ENCODE peak calls at places on chromosomes 11 and 22, in six cellular contexts. Y is Calu3, T is NCI-H1092 treated with DMSO at 0.1 percent for 48 hours, U is EL, V is posterior cingulate gyrus, P is Kasumi-1. Q is an unnamed sample.

GRCh38 chr11:94838027-94838610 is 70.0 kb downstream of the AMOTL1 start:
- DNase-seq in Y (no peak), T (peak; percentile 38), U (no peak), V (no peak), P (no peak), Q (no peak)

GRCh38 chr11:115334932-115335788 is 169.1 kb downstream of the CADM1 start:
- DNase-seq in Y (no peak), T (peak; percentile 59), U (peak; percentile 4), V (no peak), P (peak; percentile 6), Q (no peak)

GRCh38 chr22:31130873-31131272 is 8.1 kb downstream of the INPP5J start:
- DNase-seq in Y (no peak), T (no peak), U (no peak), V (no peak), P (no peak), Q (no peak)

GRCh38 chr11:93024376-93024775 is 54.9 kb downstream of the MTNR1B start:
- DNase-seq in Y (no peak), T (no peak), U (peak; percentile 32), V (no peak), P (no peak), Q (no peak)

GRCh38 chr11:27904358-27905055 is 203.4 kb downstream of the KIF18A start:
- DNase-seq in Y (no peak), T (no peak), U (peak; percentile 93), V (no peak), P (no peak), Q (no peak)

GRCh38 chr11:130487390-130488186 is 39.1 kb downstream of the ADAMTS15 start:
- DNase-seq in Y (no peak), T (no peak), U (no peak), V (no peak), P (no peak), Q (no peak)

GRCh38 chr11:8063319-8063718 is 17.7 kb upstream of the TUB start:
- DNase-seq in Y (no peak), T (no peak), U (peak; percentile 11), V (no peak), P (no peak), Q (no peak)

GRCh38 chr11:29321293-29322132 is 695.3 kb downstream of the KCNA4 start:
- DNase-seq in Y (peak; percentile 50), T (no peak), U (peak; percentile 76), V (no peak), P (no peak), Q (no peak)

GRCh38 chr22:45544588-45545170 is 42.0 kb downstream of the FBLN1 start:
- DNase-seq in Y (no peak), T (no peak), U (no peak), V (no peak), P (no peak), Q (no peak)

GRCh38 chr11:35393093-35393492 is 26.3 kb downstream of the SLC1A2 start:
- DNase-seq in Y (no peak), T (no peak), U (no peak), V (no peak), P (no peak), Q (no peak)

GRCh38 chr11:122779047-122779629 is 59.2 kb upstream of the CRTAM start:
- DNase-seq in Y (no peak), T (no peak), U (no peak), V (no peak), P (peak; percentile 68), Q (no peak)

GRCh38 chr11:115085461-115086220 is 407.3 kb downstream of the NXPE2 start:
- DNase-seq in Y (no peak), T (peak; percentile 31), U (no peak), V (no peak), P (no peak), Q (peak; percentile 56)

GRCh38 chr11:10488581-10489443 is 33.7 kb downstream of the AMPD3 start:
- DNase-seq in Y (no peak), T (no peak), U (no peak), V (no peak), P (no peak), Q (no peak)

GRCh38 chr22:32202539-32203180 is 2.2 kb downstream of the RFPL2 start:
- DNase-seq in Y (peak; percentile 79), T (peak; percentile 65), U (peak; percentile 36), V (no peak), P (peak; percentile 37), Q (peak; percentile 18)

GRCh38 chr11:120608760-120609211 is 97.2 kb downstream of the GRIK4 start:
- DNase-seq in Y (peak; percentile 7), T (peak; percentile 19), U (no peak), V (no peak), P (no peak), Q (no peak)

GRCh38 chr11:126355926-126356897 is 726 bp downstream of the ST3GAL4 start:
- DNase-seq in Y (no peak), T (no peak), U (peak; percentile 66), V (peak; percentile 72), P (peak; percentile 40), Q (peak; percentile 81)

GRCh38 chr11:108534274-108534882 is 36.2 kb upstream of the POGLUT3 start:
- DNase-seq in Y (no peak), T (no peak), U (no peak), V (no peak), P (no peak), Q (no peak)

GRCh38 chr22:48640890-48641771 is 1186.5 kb downstream of the BRD1 start:
- DNase-seq in Y (no peak), T (no peak), U (no peak), V (no peak), P (no peak), Q (peak; percentile 14)

GRCh38 chr11:118715837-118716260 is 36.4 kb upstream of the TREH start:
- DNase-seq in Y (no peak), T (no peak), U (no peak), V (no peak), P (no peak), Q (no peak)

GRCh38 chr11:118928870-118929495 is 3.3 kb upstream of the BCL9L start:
- DNase-seq in Y (peak; percentile 37), T (peak; percentile 66), U (peak; percentile 63), V (no peak), P (peak; percentile 57), Q (no peak)

GRCh38 chr22:34430386-34430785 is 510.1 kb upstream of the LARGE1 start:
- DNase-seq in Y (no peak), T (no peak), U (no peak), V (no peak), P (no peak), Q (no peak)

GRCh38 chr11:77118086-77118485 is 10.0 kb upstream of the MYO7A start:
- DNase-seq in Y (no peak), T (no peak), U (no peak), V (no peak), P (no peak), Q (no peak)

GRCh38 chr22:41574847-41575381 is 14.1 kb downstream of the CSDC2 start:
- DNase-seq in Y (no peak), T (no peak), U (no peak), V (no peak), P (no peak), Q (no peak)

GRCh38 chr11:21541226-21541625 is 651.7 kb upstream of the ANO5 start:
- DNase-seq in Y (no peak), T (no peak), U (no peak), V (no peak), P (no peak), Q (no peak)

GRCh38 chr11:3834349-3835099 is 6.2 kb downstream of the RHOG start:
- DNase-seq in Y (no peak), T (no peak), U (no peak), V (no peak), P (peak; percentile 83), Q (no peak)

GRCh38 chr11:134024420-134025085 is 44.3 kb upstream of the JAM3 start:
- DNase-seq in Y (no peak), T (no peak), U (peak; percentile 84), V (no peak), P (no peak), Q (no peak)

GRCh38 chr11:61961570-61962212 is 5.7 kb downstream of the FTH1 start:
- DNase-seq in Y (no peak), T (no peak), U (peak; percentile 61), V (peak; percentile 54), P (no peak), Q (peak; percentile 67)

GRCh38 chr22:22684605-22685561 is 40.5 kb downstream of the GGTLC2 start:
- DNase-seq in Y (peak; percentile 75), T (no peak), U (peak; percentile 39), V (no peak), P (peak; percentile 4), Q (no peak)

GRCh38 chr11:78228467-78228866 is 39.7 kb downstream of the USP35 start:
- DNase-seq in Y (peak; percentile 45), T (peak; percentile 80), U (peak; percentile 46), V (no peak), P (peak; percentile 73), Q (peak; percentile 40)

GRCh38 chr11:47448566-47449427 is at the start of gene RAPSN:
- DNase-seq in Y (no peak), T (no peak), U (no peak), V (no peak), P (no peak), Q (no peak)

GRCh38 chr11:2737226-2737590 is 37.4 kb upstream of the KCNQ1OT1 start:
- DNase-seq in Y (no peak), T (no peak), U (peak; percentile 12), V (no peak), P (no peak), Q (no peak)

GRCh38 chr22:24247564-24248344 is 2.9 kb upstream of the GGT5 start:
- DNase-seq in Y (peak; percentile 91), T (peak; percentile 67), U (peak; percentile 93), V (peak; percentile 60), P (peak; percentile 19), Q (peak; percentile 65)

GRCh38 chr11:111528557-111528956 is 12.0 kb upstream of the LAYN start:
- DNase-seq in Y (no peak), T (peak; percentile 8), U (no peak), V (no peak), P (peak; percentile 22), Q (no peak)

GRCh38 chr22:30017375-30017774 is 62.9 kb upstream of the HORMAD2 start:
- DNase-seq in Y (no peak), T (no peak), U (peak; percentile 65), V (no peak), P (no peak), Q (no peak)

GRCh38 chr11:3840870-3841425 is at the start of gene RHOG:
- DNase-seq in Y (peak; percentile 70), T (peak; percentile 50), U (no peak), V (no peak), P (peak; percentile 91), Q (peak; percentile 80)

GRCh38 chr22:37083914-37084313 is 25.6 kb downstream of the TMPRSS6 start:
- DNase-seq in Y (no peak), T (no peak), U (no peak), V (no peak), P (no peak), Q (no peak)

GRCh38 chr11:64378335-64378884 is 19.4 kb downstream of the RPS6KA4 start:
- DNase-seq in Y (no peak), T (peak; percentile 35), U (no peak), V (no peak), P (no peak), Q (peak; percentile 16)

GRCh38 chr11:24886880-24887619 is 390.2 kb downstream of the LUZP2 start:
- DNase-seq in Y (no peak), T (no peak), U (no peak), V (no peak), P (no peak), Q (no peak)

GRCh38 chr11:31060880-31061279 is 308.7 kb downstream of the DCDC1 start:
- DNase-seq in Y (no peak), T (no peak), U (no peak), V (no peak), P (no peak), Q (no peak)